ENCODE peak calls at places on chromosome 18, in nine cellular contexts. One of them, this sample, is unnamed.

GRCh38 chr18:48028081-48028480 is 97.6 kb upstream of the SMAD2 start:
- DNase-seq in stimulated activated CD8-positive, alpha-beta memory T cell treated with anti-CD3 and anti-CD28 coated beads, Interleukin-15, amount 100 ng/mL, for 24 hours: no peak
- DNase-seq in astrocyte: no peak
- DNase-seq in HCT116: no peak
- DNase-seq in neural crest cell: no peak
- DNase-seq in HFF-Myc: no peak
- DNase-seq in T-helper 22 cell: no peak
- DNase-seq in NCI-H1436: no peak
- DNase-seq in HAP-1: no peak
- DNase-seq in this sample: no peak

GRCh38 chr18:5057348-5058012 is 139.6 kb downstream of the AKAIN1 start:
- DNase-seq in T-helper 22 cell: no peak
- DNase-seq in stimulated activated CD8-positive, alpha-beta memory T cell treated with anti-CD3 and anti-CD28 coated beads, Interleukin-15, amount 100 ng/mL, for 24 hours: no peak
- DNase-seq in astrocyte: peak; percentile 11
- DNase-seq in HCT116: peak; percentile 21
- DNase-seq in NCI-H1436: peak; percentile 3
- DNase-seq in HFF-Myc: no peak
- DNase-seq in HAP-1: peak; percentile 66
- DNase-seq in neural crest cell: peak; percentile 71
- DNase-seq in this sample: peak; percentile 69

GRCh38 chr18:53458944-53459580 is 765.4 kb downstream of the MBD2 start:
- DNase-seq in T-helper 22 cell: no peak
- DNase-seq in NCI-H1436: no peak
- DNase-seq in HCT116: no peak
- DNase-seq in stimulated activated CD8-positive, alpha-beta memory T cell treated with anti-CD3 and anti-CD28 coated beads, Interleukin-15, amount 100 ng/mL, for 24 hours: no peak
- DNase-seq in neural crest cell: peak; percentile 2
- DNase-seq in astrocyte: peak; percentile 2
- DNase-seq in HFF-Myc: no peak
- DNase-seq in HAP-1: no peak
- DNase-seq in this sample: no peak

GRCh38 chr18:76368976-76369375 is 126.1 kb downstream of the ZNF516 start:
- DNase-seq in neural crest cell: no peak
- DNase-seq in NCI-H1436: no peak
- DNase-seq in stimulated activated CD8-positive, alpha-beta memory T cell treated with anti-CD3 and anti-CD28 coated beads, Interleukin-15, amount 100 ng/mL, for 24 hours: no peak
- DNase-seq in HFF-Myc: no peak
- DNase-seq in astrocyte: no peak
- DNase-seq in HCT116: no peak
- DNase-seq in HAP-1: no peak
- DNase-seq in T-helper 22 cell: no peak
- DNase-seq in this sample: no peak

GRCh38 chr18:21742323-21742687 is 1.7 kb downstream of the MIB1 start:
- DNase-seq in stimulated activated CD8-positive, alpha-beta memory T cell treated with anti-CD3 and anti-CD28 coated beads, Interleukin-15, amount 100 ng/mL, for 24 hours: no peak
- DNase-seq in T-helper 22 cell: no peak
- DNase-seq in NCI-H1436: no peak
- DNase-seq in neural crest cell: no peak
- DNase-seq in HFF-Myc: no peak
- DNase-seq in astrocyte: peak; percentile 35
- DNase-seq in HAP-1: no peak
- DNase-seq in HCT116: no peak
- DNase-seq in this sample: no peak

GRCh38 chr18:80253871-80254492 is 6.7 kb upstream of the PARD6G start:
- DNase-seq in HAP-1: no peak
- DNase-seq in HFF-Myc: no peak
- DNase-seq in NCI-H1436: no peak
- DNase-seq in T-helper 22 cell: no peak
- DNase-seq in neural crest cell: no peak
- DNase-seq in stimulated activated CD8-positive, alpha-beta memory T cell treated with anti-CD3 and anti-CD28 coated beads, Interleukin-15, amount 100 ng/mL, for 24 hours: peak; percentile 9
- DNase-seq in astrocyte: no peak
- DNase-seq in HCT116: peak; percentile 23
- DNase-seq in this sample: no peak

GRCh38 chr18:78875268-78875997 is 104.2 kb upstream of the SALL3 start:
- DNase-seq in HFF-Myc: no peak
- DNase-seq in astrocyte: no peak
- DNase-seq in HAP-1: peak; percentile 58
- DNase-seq in neural crest cell: peak; percentile 25
- DNase-seq in stimulated activated CD8-positive, alpha-beta memory T cell treated with anti-CD3 and anti-CD28 coated beads, Interleukin-15, amount 100 ng/mL, for 24 hours: no peak
- DNase-seq in NCI-H1436: peak; percentile 17
- DNase-seq in T-helper 22 cell: no peak
- DNase-seq in HCT116: peak; percentile 19
- DNase-seq in this sample: no peak

GRCh38 chr18:67776929-67777328 is 260.4 kb upstream of the DSEL start:
- DNase-seq in HAP-1: no peak
- DNase-seq in astrocyte: peak; percentile 14
- DNase-seq in T-helper 22 cell: no peak
- DNase-seq in stimulated activated CD8-positive, alpha-beta memory T cell treated with anti-CD3 and anti-CD28 coated beads, Interleukin-15, amount 100 ng/mL, for 24 hours: no peak
- DNase-seq in neural crest cell: no peak
- DNase-seq in NCI-H1436: no peak
- DNase-seq in HCT116: no peak
- DNase-seq in HFF-Myc: no peak
- DNase-seq in this sample: no peak

GRCh38 chr18:76923485-76924085 is 101.2 kb downstream of the ZNF236 start:
- DNase-seq in T-helper 22 cell: no peak
- DNase-seq in stimulated activated CD8-positive, alpha-beta memory T cell treated with anti-CD3 and anti-CD28 coated beads, Interleukin-15, amount 100 ng/mL, for 24 hours: no peak
- DNase-seq in HFF-Myc: no peak
- DNase-seq in astrocyte: no peak
- DNase-seq in NCI-H1436: no peak
- DNase-seq in HAP-1: peak; percentile 15
- DNase-seq in HCT116: peak; percentile 34
- DNase-seq in neural crest cell: peak; percentile 41
- DNase-seq in this sample: no peak

GRCh38 chr18:13362051-13362450 is 143.5 kb downstream of the LDLRAD4 start:
- DNase-seq in astrocyte: no peak
- DNase-seq in neural crest cell: no peak
- DNase-seq in HCT116: no peak
- DNase-seq in HFF-Myc: no peak
- DNase-seq in NCI-H1436: no peak
- DNase-seq in T-helper 22 cell: no peak
- DNase-seq in HAP-1: no peak
- DNase-seq in stimulated activated CD8-positive, alpha-beta memory T cell treated with anti-CD3 and anti-CD28 coated beads, Interleukin-15, amount 100 ng/mL, for 24 hours: no peak
- DNase-seq in this sample: no peak

GRCh38 chr18:80229766-80230745 is 17.3 kb downstream of the PARD6G start:
- DNase-seq in HCT116: no peak
- DNase-seq in HAP-1: no peak
- DNase-seq in neural crest cell: no peak
- DNase-seq in HFF-Myc: no peak
- DNase-seq in stimulated activated CD8-positive, alpha-beta memory T cell treated with anti-CD3 and anti-CD28 coated beads, Interleukin-15, amount 100 ng/mL, for 24 hours: no peak
- DNase-seq in T-helper 22 cell: no peak
- DNase-seq in astrocyte: no peak
- DNase-seq in NCI-H1436: no peak
- DNase-seq in this sample: no peak

GRCh38 chr18:75358928-75359327 is 68.6 kb downstream of the SMIM21 start:
- DNase-seq in stimulated activated CD8-positive, alpha-beta memory T cell treated with anti-CD3 and anti-CD28 coated beads, Interleukin-15, amount 100 ng/mL, for 24 hours: no peak
- DNase-seq in astrocyte: peak; percentile 49
- DNase-seq in HAP-1: no peak
- DNase-seq in T-helper 22 cell: no peak
- DNase-seq in NCI-H1436: no peak
- DNase-seq in neural crest cell: no peak
- DNase-seq in HCT116: no peak
- DNase-seq in HFF-Myc: no peak
- DNase-seq in this sample: no peak

GRCh38 chr18:42048150-42048549 is 93.1 kb downstream of the PIK3C3 start:
- DNase-seq in T-helper 22 cell: no peak
- DNase-seq in neural crest cell: no peak
- DNase-seq in HAP-1: no peak
- DNase-seq in HCT116: no peak
- DNase-seq in stimulated activated CD8-positive, alpha-beta memory T cell treated with anti-CD3 and anti-CD28 coated beads, Interleukin-15, amount 100 ng/mL, for 24 hours: no peak
- DNase-seq in NCI-H1436: no peak
- DNase-seq in astrocyte: peak; percentile 81
- DNase-seq in HFF-Myc: peak; percentile 59
- DNase-seq in this sample: no peak

GRCh38 chr18:70359071-70359470 is 70.2 kb downstream of the SOCS6 start:
- DNase-seq in astrocyte: no peak
- DNase-seq in NCI-H1436: no peak
- DNase-seq in stimulated activated CD8-positive, alpha-beta memory T cell treated with anti-CD3 and anti-CD28 coated beads, Interleukin-15, amount 100 ng/mL, for 24 hours: no peak
- DNase-seq in HAP-1: no peak
- DNase-seq in neural crest cell: no peak
- DNase-seq in HFF-Myc: no peak
- DNase-seq in T-helper 22 cell: no peak
- DNase-seq in HCT116: no peak
- DNase-seq in this sample: no peak

GRCh38 chr18:60146220-60146960 is 226.2 kb downstream of the MC4R start:
- DNase-seq in stimulated activated CD8-positive, alpha-beta memory T cell treated with anti-CD3 and anti-CD28 coated beads, Interleukin-15, amount 100 ng/mL, for 24 hours: no peak
- DNase-seq in HAP-1: no peak
- DNase-seq in astrocyte: peak; percentile 12
- DNase-seq in HCT116: no peak
- DNase-seq in NCI-H1436: no peak
- DNase-seq in neural crest cell: no peak
- DNase-seq in T-helper 22 cell: no peak
- DNase-seq in HFF-Myc: no peak
- DNase-seq in this sample: no peak

GRCh38 chr18:62248313-62248712 is 61.3 kb downstream of the RELCH start:
- DNase-seq in astrocyte: no peak
- DNase-seq in HAP-1: no peak
- DNase-seq in HCT116: no peak
- DNase-seq in stimulated activated CD8-positive, alpha-beta memory T cell treated with anti-CD3 and anti-CD28 coated beads, Interleukin-15, amount 100 ng/mL, for 24 hours: no peak
- DNase-seq in NCI-H1436: no peak
- DNase-seq in HFF-Myc: no peak
- DNase-seq in T-helper 22 cell: no peak
- DNase-seq in neural crest cell: no peak
- DNase-seq in this sample: no peak

This sample was measured in Peyer's patch.